ENCODE peak calls at places on chromosomes 11 and 22, in nine cellular contexts. V is adrenal gland, G is astrocyte, I is tibial nerve, J is astrocyte of the spinal cord, E is dorsolateral prefrontal cortex, O is ovary, S is right atrium auricular region, C is GM12864. M is an unnamed sample.
A peak's percentile ranks its signal among the peaks of the same experiment; 100 is the strongest.

GRCh38 chr11:115377882-115378296 is 126.3 kb downstream of the CADM1 start:
- DNase-seq in V (no peak), G (peak; percentile 87), I (no peak), J (no peak), E (no peak), O (no peak), S (no peak), C (no peak), M (no peak)

GRCh38 chr11:12854829-12855228 is 154.3 kb upstream of the RASSF10 start:
- DNase-seq in V (no peak), G (no peak), I (no peak), J (no peak), E (no peak), O (no peak), S (no peak), C (no peak), M (no peak)

GRCh38 chr11:71329731-71330130 is 77.4 kb upstream of the SHANK2 start:
- DNase-seq in V (no peak), G (no peak), I (no peak), J (no peak), E (no peak), O (no peak), S (no peak), C (no peak), M (no peak)

GRCh38 chr11:120200677-120201076 is 10.2 kb upstream of the OAF start:
- DNase-seq in V (no peak), G (no peak), I (no peak), J (peak; percentile 31), E (no peak), O (no peak), S (no peak), C (no peak), M (no peak)

GRCh38 chr11:128575174-128575955 is 12.0 kb downstream of the ETS1 start:
- DNase-seq in V (no peak), G (no peak), I (no peak), J (no peak), E (no peak), O (no peak), S (no peak), C (no peak), M (no peak)

GRCh38 chr11:118911113-118911879 is 14.4 kb downstream of the BCL9L start:
- DNase-seq in V (no peak), G (peak; percentile 46), I (no peak), J (peak; percentile 60), E (no peak), O (peak; percentile 67), S (no peak), C (no peak), M (peak; percentile 77)

GRCh38 chr11:69240332-69241074 is 53.5 kb upstream of the MYEOV start:
- DNase-seq in V (peak; percentile 18), G (no peak), I (no peak), J (no peak), E (no peak), O (no peak), S (peak; percentile 21), C (no peak), M (peak; percentile 44)

GRCh38 chr11:72081856-72082255 is 1.2 kb downstream of the LRRC51 start:
- DNase-seq in V (no peak), G (no peak), I (no peak), J (no peak), E (no peak), O (no peak), S (no peak), C (no peak), M (no peak)

GRCh38 chr22:21444701-21445436 is 22.3 kb upstream of the TMEM191C start:
- DNase-seq in V (no peak), G (no peak), I (peak; percentile 6), J (no peak), E (no peak), O (peak; percentile 16), S (peak; percentile 43), C (no peak), M (no peak)

GRCh38 chr11:116379185-116379828 is 393.5 kb downstream of the BUD13 start:
- DNase-seq in V (peak; percentile 40), G (no peak), I (no peak), J (peak; percentile 18), E (no peak), O (peak; percentile 44), S (no peak), C (no peak), M (peak; percentile 9)

GRCh38 chr11:13205446-13205845 is 72.1 kb upstream of the BMAL1 start:
- DNase-seq in V (no peak), G (no peak), I (no peak), J (no peak), E (no peak), O (no peak), S (no peak), C (peak; percentile 29), M (no peak)

GRCh38 chr11:12216542-12217422 is 106.4 kb downstream of the MICAL2 start:
- DNase-seq in V (no peak), G (peak; percentile 73), I (no peak), J (peak; percentile 59), E (no peak), O (no peak), S (no peak), C (no peak), M (peak; percentile 61)

GRCh38 chr22:36397081-36397766 is 9.5 kb upstream of the MYH9 start:
- DNase-seq in V (no peak), G (peak; percentile 83), I (no peak), J (no peak), E (no peak), O (no peak), S (no peak), C (no peak), M (peak; percentile 75)

GRCh38 chr11:85874265-85874664 is 19.1 kb downstream of the CCDC83 start:
- DNase-seq in V (no peak), G (no peak), I (no peak), J (peak; percentile 30), E (no peak), O (no peak), S (no peak), C (no peak), M (peak; percentile 24)

GRCh38 chr22:42229455-42230149 is 40.9 kb downstream of the TCF20 start:
- DNase-seq in V (peak; percentile 88), G (peak; percentile 67), I (no peak), J (peak; percentile 57), E (no peak), O (peak; percentile 75), S (no peak), C (no peak), M (peak; percentile 25)

GRCh38 chr11:97259884-97260283 is 870.1 kb downstream of the JRKL start:
- DNase-seq in V (no peak), G (no peak), I (no peak), J (no peak), E (no peak), O (no peak), S (no peak), C (no peak), M (peak; percentile 1)

GRCh38 chr22:38788016-38788415 is 5.9 kb downstream of the DNAL4 start:
- DNase-seq in V (peak; percentile 81), G (peak; percentile 55), I (no peak), J (peak; percentile 55), E (no peak), O (no peak), S (no peak), C (no peak), M (peak; percentile 60)

GRCh38 chr11:123729602-123730001 is 11.9 kb downstream of the ZNF202 start:
- DNase-seq in V (no peak), G (no peak), I (no peak), J (no peak), E (no peak), O (no peak), S (no peak), C (no peak), M (no peak)

GRCh38 chr11:32426819-32427615 is 8.3 kb downstream of the WT1 start:
- DNase-seq in V (no peak), G (no peak), I (no peak), J (no peak), E (no peak), O (peak; percentile 93), S (no peak), C (no peak), M (no peak)

GRCh38 chr11:66713746-66714480 is 15.1 kb downstream of the SPTBN2 start:
- DNase-seq in V (no peak), G (no peak), I (no peak), J (no peak), E (no peak), O (no peak), S (no peak), C (no peak), M (no peak)

GRCh38 chr22:44570476-44571445 is 72.7 kb upstream of the RTL6 start:
- DNase-seq in V (no peak), G (no peak), I (no peak), J (no peak), E (no peak), O (peak; percentile 7), S (no peak), C (no peak), M (no peak)
- TF ChIP-seq CTCF in V (no peak), G (no peak), I (no peak), J (no peak), E (no peak), O (no peak), S (no peak), C (no peak), M (no peak)

DNA sequence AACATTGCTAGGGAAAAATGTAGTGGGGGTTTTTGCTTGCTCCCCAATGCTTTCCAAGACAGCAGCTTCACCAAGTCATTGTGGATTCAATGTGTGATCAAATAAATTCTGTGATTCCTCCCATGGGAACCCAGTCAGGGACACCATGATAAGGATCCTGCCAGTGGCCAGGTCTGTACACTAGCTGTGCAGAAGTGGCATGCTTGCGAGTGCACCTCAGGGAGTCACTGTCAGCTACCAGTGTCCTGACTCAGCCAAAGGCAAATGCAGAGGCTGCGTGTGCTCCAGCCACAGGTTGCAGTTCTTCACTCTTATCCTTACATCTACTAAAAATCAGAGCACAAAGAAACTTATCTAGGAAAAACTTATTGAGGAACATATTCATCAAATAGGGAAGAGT is 9.4 kb upstream of the ACRV1 start:
- DNase-seq in V (no peak), G (no peak), I (no peak), J (no peak), E (no peak), O (no peak), S (no peak), C (no peak), M (no peak)
- H3K4me3 ChIP-seq in V (no peak overlapping the region), G (no peak overlapping the region), I (no peak overlapping the region), J (no peak overlapping the region), E (no peak overlapping the region), O (no peak overlapping the region), S (no peak overlapping the region), C (no peak overlapping the region), M (no peak overlapping the region)

DNA sequence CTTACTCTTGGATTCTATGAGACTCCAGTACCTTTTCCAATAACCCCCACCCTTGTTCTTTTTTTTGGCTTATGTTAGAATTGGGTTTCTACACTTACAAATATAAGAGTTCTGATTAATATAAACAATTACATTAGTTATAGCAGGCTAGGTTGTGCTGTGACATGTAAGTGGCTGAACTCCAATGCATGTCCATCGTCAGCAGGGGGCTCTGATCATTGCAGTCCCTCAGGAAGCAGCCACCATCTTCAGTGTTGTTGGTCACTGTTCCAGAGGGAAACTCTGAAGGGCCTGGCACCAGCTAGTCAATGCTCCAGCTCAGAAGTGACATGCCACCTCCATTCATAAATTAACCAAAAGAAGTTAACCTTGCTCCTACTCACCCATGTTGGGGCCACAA is 5.6 kb downstream of the LIPT2 start:
- DNase-seq in V (no peak), G (no peak), I (no peak), J (no peak), E (no peak), O (no peak), S (no peak), C (no peak), M (no peak)
- TF ChIP-seq CTCF in V (no peak), G (peak; percentile 17), I (no peak), J (peak; percentile 27), E (no peak), O (no peak), S (no peak), C (peak; percentile 39), M (peak; percentile 26)

GRCh38 chr22:20435436-20436308 is 2.0 kb downstream of the SCARF2 start:
- DNase-seq in V (no peak), G (no peak), I (no peak), J (no peak), E (no peak), O (no peak), S (no peak), C (no peak), M (no peak)
- H3K4me3 ChIP-seq in V (peak overlapping the region; percentile 16), G (peak overlapping the region; percentile 85), I (peak overlapping the region; percentile 56), J (peak overlapping the region; percentile 68), E (peak overlapping the region; percentile 56), O (peak overlapping the region; percentile 81), S (peak overlapping the region; percentile 53), C (no peak overlapping the region), M (peak overlapping the region; percentile 75)